ENCODE peak calls at places on chromosomes 2 and 18, in five cellular contexts. U is astrocyte, X is colonic mucosa, A is GM23248, P is fibroblast of lung. E is an unnamed sample.
A peak's percentile ranks its signal among the peaks of the same experiment; 100 is the strongest.

GRCh38 chr2:55965966-55966365 is 42.4 kb upstream of the EFEMP1 start:
- DNase-seq in X (no peak), A (no peak), U (peak; percentile 61), P (peak; percentile 62), E (no peak)

GRCh38 chr2:171837736-171838135 is 56.3 kb downstream of the SLC25A12 start:
- DNase-seq in X (no peak), P (peak; percentile 0), U (no peak), A (peak; percentile 31), E (no peak)

GRCh38 chr2:241702405-241703127 is 727 bp downstream of the ING5 start:
- DNase-seq in X (peak; percentile 84), P (peak; percentile 69), U (peak; percentile 42), A (peak; percentile 88), E (peak; percentile 84)

GRCh38 chr18:3321133-3321812 is 59.3 kb downstream of the MYL12B start:
- DNase-seq in X (no peak), U (peak; percentile 96), A (peak; percentile 90), P (peak; percentile 97), E (no peak)

GRCh38 chr18:34694611-34695165 is 15.4 kb upstream of the DTNA start:
- DNase-seq in P (no peak), X (no peak), A (no peak), U (no peak), E (no peak)

GRCh38 chr2:240149943-240150784 is 9.7 kb upstream of the OTOS start:
- DNase-seq in A (peak; percentile 62), X (peak; percentile 25), U (no peak), P (peak; percentile 12), E (peak; percentile 39)

GRCh38 chr2:189116984-189117383 is 62.6 kb downstream of the COL5A2 start:
- DNase-seq in X (no peak), U (no peak), P (no peak), A (peak; percentile 58), E (no peak)

GRCh38 chr18:7524786-7525185 is 42.3 kb upstream of the PTPRM start:
- DNase-seq in A (peak; percentile 20), U (no peak), X (no peak), P (no peak), E (no peak)

GRCh38 chr2:44233450-44234128 is 41.7 kb upstream of the SLC3A1 start:
- DNase-seq in U (peak; percentile 72), A (peak; percentile 76), P (peak; percentile 83), X (no peak), E (no peak)

GRCh38 chr18:3612315-3612714 is 162.3 kb downstream of the TGIF1 start:
- DNase-seq in X (no peak), A (peak; percentile 59), U (no peak), P (no peak), E (no peak)

GRCh38 chr2:69358914-69359313 is 28.1 kb downstream of the GFPT1 start:
- DNase-seq in A (no peak), U (no peak), X (no peak), P (no peak), E (no peak)

GRCh38 chr2:69356471-69356870 is 30.6 kb downstream of the GFPT1 start:
- DNase-seq in A (peak; percentile 22), X (no peak), U (no peak), P (no peak), E (no peak)

GRCh38 chr2:69359371-69359770 is 27.7 kb downstream of the GFPT1 start:
- DNase-seq in P (no peak), U (no peak), X (no peak), A (no peak), E (no peak)
- H3K27ac ChIP-seq in P (no peak overlapping the region), U (no peak overlapping the region), X (no peak overlapping the region), A (no peak overlapping the region), E (no peak overlapping the region)

DNA sequence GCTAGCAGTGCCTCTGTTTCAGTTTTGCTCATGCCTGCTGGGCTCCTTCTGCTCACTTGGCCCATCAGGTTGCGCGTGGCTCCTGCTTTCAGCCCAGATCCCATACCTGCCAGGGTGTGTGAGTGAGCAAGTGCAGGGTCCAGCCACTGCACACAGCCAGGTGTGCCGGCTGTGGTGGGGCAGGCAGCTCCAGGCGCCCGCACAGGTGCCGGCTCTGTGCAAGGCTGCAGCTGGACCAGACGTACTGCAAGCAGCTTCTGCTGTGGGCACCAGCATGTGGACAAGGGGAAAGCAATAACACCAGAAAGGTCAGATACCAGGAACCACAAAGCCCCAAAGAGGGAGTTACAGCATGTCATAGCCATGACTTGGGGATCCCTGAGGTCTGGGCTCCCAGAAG is 5.6 kb upstream of the PCARE start:
- DNase-seq in U (no peak), P (no peak), A (no peak), X (no peak), E (no peak)
- H3K9ac ChIP-seq in U (no peak overlapping the region), P (no peak overlapping the region), A (no peak overlapping the region), X (no peak overlapping the region), E (no peak overlapping the region)

GRCh38 chr2:85135066-85135914 is 2.1 kb downstream of the TCF7L1 start:
- DNase-seq in A (peak; percentile 32), U (no peak), P (no peak), X (no peak), E (no peak)

GRCh38 chr2:85133751-85134254 is 611 bp downstream of the TCF7L1 start:
- DNase-seq in P (peak; percentile 42), U (no peak), X (peak; percentile 23), A (peak; percentile 70), E (no peak)

GRCh38 chr2:85132834-85133637 is at the start of gene TCF7L1:
- DNase-seq in X (peak; percentile 65), A (peak; percentile 88), P (peak; percentile 91), U (peak; percentile 84), E (no peak)

GRCh38 chr2:85132392-85132791 is 800 bp upstream of the TCF7L1 start:
- DNase-seq in A (peak; percentile 48), X (no peak), P (peak; percentile 58), U (peak; percentile 44), E (no peak)

GRCh38 chr2:85134255-85135065 is 1.3 kb downstream of the TCF7L1 start:
- DNase-seq in X (peak; percentile 22), U (peak; percentile 35), A (peak; percentile 68), P (peak; percentile 56), E (no peak)
- H3K4me3 ChIP-seq in X (peak overlapping the region; percentile 46), U (peak overlapping the region; percentile 75), A (peak overlapping the region; percentile 75), P (peak overlapping the region; percentile 78), E (no peak overlapping the region)

GRCh38 chr2:144402282-144402681 is 117.6 kb downstream of the ZEB2 start:
- DNase-seq in X (no peak), U (no peak), A (no peak), P (no peak), E (no peak)
- H3K27ac ChIP-seq in X (no peak overlapping the region), U (no peak overlapping the region), A (no peak overlapping the region), P (peak overlapping the region; percentile 53), E (no peak overlapping the region)

DNA sequence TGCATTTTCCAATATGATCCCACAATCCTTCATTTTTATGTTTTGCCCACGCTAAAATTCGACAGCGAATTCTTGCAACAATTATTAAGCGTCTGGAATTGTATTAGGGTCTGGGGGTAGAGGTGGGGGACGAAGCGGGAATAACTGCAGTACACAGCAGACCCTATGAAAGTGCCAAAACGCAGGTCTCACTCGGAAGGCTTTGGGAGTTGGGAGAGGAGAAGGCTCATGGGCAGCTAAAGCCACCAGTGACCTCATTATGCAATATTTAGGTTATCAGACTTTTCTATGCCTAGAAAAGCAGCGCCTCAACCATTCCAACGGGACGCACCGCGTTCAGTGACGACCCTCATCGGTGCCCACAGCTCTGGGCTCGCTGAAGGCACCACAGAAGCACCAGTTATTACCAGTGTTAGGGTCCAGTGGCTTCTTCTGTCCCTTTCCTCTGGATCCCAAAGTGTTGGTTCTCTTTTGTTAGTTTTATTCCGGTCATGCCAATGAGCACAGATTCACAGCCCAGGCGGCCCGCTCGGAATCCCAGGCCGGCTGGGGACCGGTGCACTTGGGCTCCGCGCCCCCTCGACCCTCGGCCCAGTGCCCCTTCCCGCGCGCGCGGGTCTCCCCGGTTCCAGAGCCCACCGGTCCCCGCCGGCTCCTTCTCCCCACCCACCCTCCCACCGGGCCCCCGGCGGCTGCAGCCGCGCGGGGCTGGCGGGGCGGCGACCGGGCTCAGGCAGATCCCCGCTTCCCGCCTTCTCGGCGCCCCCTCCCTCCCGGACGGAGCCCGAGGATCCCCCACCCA is 738 bp upstream of the MAPK4 start:
- DNase-seq in X (no peak), U (no peak), A (no peak), P (no peak), E (no peak)
- H3K9ac ChIP-seq in X (no peak overlapping the region), U (no peak overlapping the region), A (no peak overlapping the region), P (no peak overlapping the region), E (no peak overlapping the region)

GRCh38 chr2:147161746-147162145 is 683.1 kb upstream of the ACVR2A start:
- DNase-seq in P (no peak), X (no peak), U (no peak), A (peak; percentile 50), E (no peak)

GRCh38 chr2:147156970-147157369 is 687.9 kb upstream of the ACVR2A start:
- DNase-seq in X (no peak), P (no peak), A (no peak), U (no peak), E (peak; percentile 57)
- H3K4me3 ChIP-seq in X (no peak overlapping the region), P (no peak overlapping the region), A (no peak overlapping the region), U (no peak overlapping the region), E (no peak overlapping the region)

GRCh38 chr2:134271758-134272157 is 17.9 kb downstream of the MGAT5 start:
- DNase-seq in P (no peak), X (no peak), U (no peak), A (no peak), E (no peak)
- H3K27ac ChIP-seq in P (no peak overlapping the region), X (no peak overlapping the region), U (no peak overlapping the region), A (no peak overlapping the region), E (no peak overlapping the region)

GRCh38 chr2:207787800-207788199 is 18.1 kb upstream of the FZD5 start:
- DNase-seq in X (no peak), U (no peak), P (no peak), A (no peak), E (no peak)
- H3K9ac ChIP-seq in X (no peak overlapping the region), U (no peak overlapping the region), P (no peak overlapping the region), A (no peak overlapping the region), E (no peak overlapping the region)

DNA sequence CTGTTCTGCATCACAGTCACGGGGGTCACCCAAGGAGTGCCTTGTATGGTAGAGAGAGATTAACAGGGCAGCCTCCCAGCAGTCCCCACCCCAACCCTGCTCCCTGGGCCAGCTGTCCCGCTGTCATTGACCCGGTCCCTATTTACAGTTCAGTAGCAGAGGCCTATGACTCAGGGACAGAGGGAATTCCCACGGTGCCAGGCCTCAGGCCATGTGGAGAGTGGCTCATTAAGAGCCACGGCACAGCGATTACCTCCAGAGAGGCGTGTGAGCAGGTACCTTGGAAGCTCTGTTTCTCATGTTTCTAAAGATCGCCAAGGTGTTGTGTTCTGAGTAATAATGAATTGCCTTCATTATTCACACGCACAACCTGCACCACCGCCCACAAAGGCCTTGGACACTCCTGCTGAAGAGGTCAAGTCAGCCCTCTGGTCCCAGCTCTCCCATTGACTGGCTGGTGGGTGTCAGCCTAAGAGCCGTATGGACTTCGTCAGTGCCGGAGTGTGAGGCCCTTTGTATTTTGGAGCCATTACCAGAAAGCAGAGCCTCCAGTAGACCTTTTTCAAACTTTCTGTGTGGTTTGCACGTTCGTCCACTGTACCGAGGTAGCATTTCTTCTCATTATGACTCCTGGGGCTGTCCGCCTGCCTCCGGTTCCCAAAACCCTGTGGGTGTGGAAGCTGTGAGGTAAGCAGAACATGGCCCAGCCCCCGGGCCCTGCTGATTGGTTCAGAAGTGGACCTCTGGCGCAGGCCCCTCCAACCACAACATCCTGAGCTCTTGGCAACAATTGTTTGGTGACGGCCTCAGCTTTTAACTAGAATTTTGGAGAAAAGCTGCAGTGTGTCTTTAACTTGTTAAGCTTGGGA is 47.0 kb downstream of the SERTAD2 start:
- DNase-seq in A (peak; percentile 93), X (peak; percentile 84), U (no peak), P (peak; percentile 36), E (peak; percentile 30)
- H3K4me3 ChIP-seq in A (peak overlapping the region; percentile 37), X (no peak overlapping the region), U (no peak overlapping the region), P (no peak overlapping the region), E (no peak overlapping the region)